ENCODE peak calls at places on chromosomes 12 and 14, in four cellular contexts. J is upper lobe of left lung, V is HepG2, T is Panc1. X is an unnamed sample.

GRCh38 chr14:100532916-100533630 is 54.1 kb downstream of the BEGAIN start:
- ATAC-seq in J (no peak), V (no peak), T (no peak), X (peak; percentile 69)

GRCh38 chr12:52836491-52837175 is 2.5 kb upstream of the KRT79 start:
- ATAC-seq in J (no peak), V (no peak), T (peak; percentile 4), X (no peak)

GRCh38 chr12:109947511-109947910 is 47.4 kb downstream of the TCHP start:
- ATAC-seq in J (no peak), V (no peak), T (no peak), X (no peak)

GRCh38 chr14:35134329-35135123 is 12.2 kb downstream of the PRORP start:
- ATAC-seq in J (no peak), V (peak; percentile 33), T (no peak), X (no peak)

GRCh38 chr14:66380143-66380542 is 106.0 kb upstream of the CCDC196 start:
- ATAC-seq in J (peak; percentile 34), V (no peak), T (no peak), X (no peak)

GRCh38 chr14:97798204-97798603 is 1001.0 kb downstream of the VRK1 start:
- ATAC-seq in J (no peak), V (no peak), T (no peak), X (no peak)

GRCh38 chr14:68535404-68536024 is 257.4 kb downstream of the ZFP36L1 start:
- ATAC-seq in J (peak; percentile 75), V (no peak), T (no peak), X (peak; percentile 53)

GRCh38 chr14:96160030-96160912 is 44.4 kb upstream of the BDKRB2 start:
- ATAC-seq in J (no peak), V (peak; percentile 38), T (no peak), X (no peak)

GRCh38 chr12:122029620-122030426 is 8.1 kb downstream of the BCL7A start:
- ATAC-seq in J (peak; percentile 13), V (peak; percentile 15), T (no peak), X (no peak)

GRCh38 chr14:68879321-68879781 is 86.5 kb upstream of the ZFP36L1 start:
- ATAC-seq in J (no peak), V (peak; percentile 19), T (no peak), X (no peak)

GRCh38 chr14:79643132-79643531 is 568.2 kb downstream of the DIO2 start:
- ATAC-seq in J (no peak), V (no peak), T (no peak), X (no peak)

GRCh38 chr14:100370003-100370402 is 46.9 kb downstream of the SLC25A47 start:
- ATAC-seq in J (no peak), V (no peak), T (no peak), X (no peak)

GRCh38 chr14:66011855-66012254 is 474.3 kb upstream of the CCDC196 start:
- ATAC-seq in J (no peak), V (no peak), T (no peak), X (no peak)

GRCh38 chr14:102182190-102182589 is 42.5 kb downstream of the WDR20 start:
- ATAC-seq in J (no peak), V (no peak), T (no peak), X (no peak)

GRCh38 chr14:36383674-36384421 is 63.4 kb upstream of the MBIP start:
- ATAC-seq in J (peak; percentile 60), V (no peak), T (no peak), X (peak; percentile 67)
- H3K27ac ChIP-seq in J (peak overlapping the region; percentile 62), V (no peak overlapping the region), T (no peak overlapping the region), X (no peak overlapping the region)

GRCh38 chr12:120686151-120686689 is 729 bp upstream of the MLEC start:
- ATAC-seq in J (peak; percentile 94), V (peak; percentile 90), T (peak; percentile 95), X (peak; percentile 92)
- TF ChIP-seq POLR2AphosphoS5 in J (peak; percentile 65), V (peak; percentile 47), T (peak; percentile 65), X (no peak)

DNA sequence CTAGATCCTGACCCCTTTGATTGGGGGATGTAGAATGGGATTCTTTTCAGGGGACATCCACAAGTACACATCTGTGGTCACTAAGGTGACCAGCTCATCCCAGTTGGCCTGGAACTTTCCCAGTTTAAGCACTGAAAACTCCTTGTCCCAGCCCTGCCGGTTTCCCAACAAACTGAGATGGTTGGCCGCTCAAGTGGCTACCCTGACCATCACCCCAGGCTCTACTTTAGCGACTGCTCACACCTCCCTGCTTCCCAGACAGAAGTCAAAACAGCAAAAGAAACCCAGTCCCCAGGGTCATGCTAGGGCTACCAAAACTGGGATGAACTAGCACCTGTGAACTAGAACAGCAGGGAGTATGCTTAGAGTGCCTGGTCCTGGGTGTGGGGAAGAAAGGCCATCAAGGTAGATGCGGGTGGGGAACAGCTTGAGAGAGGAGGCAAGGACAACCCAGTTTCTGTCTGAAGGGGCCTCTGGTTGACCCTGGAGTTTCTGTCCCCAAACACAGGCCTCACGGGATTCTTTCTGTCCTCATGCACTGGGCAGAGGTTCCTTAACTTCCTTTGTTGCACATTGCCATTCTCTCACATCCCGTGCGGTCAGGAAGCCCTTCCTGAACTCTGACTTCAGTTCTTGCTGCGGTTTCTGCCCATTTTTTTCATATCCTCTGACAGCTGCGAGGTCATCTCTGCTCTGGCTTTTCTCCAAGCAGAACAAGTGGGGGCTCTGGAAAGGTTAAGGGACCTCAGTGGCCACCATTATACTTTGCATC is 1.6 kb downstream of the LTB4R start:
- ATAC-seq in J (peak; percentile 18), V (no peak), T (no peak), X (no peak)
- H3K4me1 ChIP-seq in J (peaks cover 80% of the 10 kb centered on the region), V (peaks cover 60% of the 10 kb centered on the region), T (no peaks in the 10 kb centered on the region), X (peaks cover 14% of the 10 kb centered on the region)

DNA sequence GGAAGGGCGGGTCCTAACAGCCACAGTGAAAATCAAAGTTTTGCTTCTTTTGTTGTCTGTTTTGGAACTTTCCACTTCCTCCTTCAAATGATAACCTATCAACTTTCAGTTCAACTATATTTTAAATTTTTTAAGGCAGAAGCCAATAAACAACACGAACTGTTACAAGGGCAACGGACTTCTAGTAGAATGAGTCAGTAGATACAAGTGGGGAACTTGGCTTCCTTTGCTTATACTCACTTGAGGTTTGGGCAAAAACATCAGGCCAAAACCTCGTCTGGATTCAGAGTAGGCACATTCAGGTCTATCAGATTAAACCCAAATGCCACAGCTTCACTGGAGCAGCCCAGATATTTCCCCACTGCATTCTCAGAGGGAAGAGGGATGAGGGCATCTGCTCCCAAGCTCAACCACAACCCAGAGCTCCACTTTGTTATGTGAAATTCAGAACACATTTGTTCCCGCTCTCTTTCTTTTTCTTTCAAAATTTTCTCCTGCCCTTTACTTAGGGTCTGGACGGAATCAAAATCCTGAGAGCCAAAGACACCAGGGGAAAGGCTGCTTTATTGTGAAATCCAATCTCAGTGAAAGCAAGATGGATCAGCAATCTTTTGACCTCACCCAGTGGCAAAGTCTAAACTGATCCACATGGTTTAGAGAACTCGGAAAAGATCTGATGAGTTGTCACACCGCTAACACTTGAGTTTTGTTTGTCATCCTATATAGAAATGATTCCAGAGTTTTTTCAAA is 152.5 kb upstream of the BTG1 start:
- ATAC-seq in J (peak; percentile 78), V (no peak), T (no peak), X (peak; percentile 65)
- H3K27ac ChIP-seq in J (peak overlapping the region; percentile 64), V (no peak overlapping the region), T (no peak overlapping the region), X (peak overlapping the region; percentile 50)

DNA sequence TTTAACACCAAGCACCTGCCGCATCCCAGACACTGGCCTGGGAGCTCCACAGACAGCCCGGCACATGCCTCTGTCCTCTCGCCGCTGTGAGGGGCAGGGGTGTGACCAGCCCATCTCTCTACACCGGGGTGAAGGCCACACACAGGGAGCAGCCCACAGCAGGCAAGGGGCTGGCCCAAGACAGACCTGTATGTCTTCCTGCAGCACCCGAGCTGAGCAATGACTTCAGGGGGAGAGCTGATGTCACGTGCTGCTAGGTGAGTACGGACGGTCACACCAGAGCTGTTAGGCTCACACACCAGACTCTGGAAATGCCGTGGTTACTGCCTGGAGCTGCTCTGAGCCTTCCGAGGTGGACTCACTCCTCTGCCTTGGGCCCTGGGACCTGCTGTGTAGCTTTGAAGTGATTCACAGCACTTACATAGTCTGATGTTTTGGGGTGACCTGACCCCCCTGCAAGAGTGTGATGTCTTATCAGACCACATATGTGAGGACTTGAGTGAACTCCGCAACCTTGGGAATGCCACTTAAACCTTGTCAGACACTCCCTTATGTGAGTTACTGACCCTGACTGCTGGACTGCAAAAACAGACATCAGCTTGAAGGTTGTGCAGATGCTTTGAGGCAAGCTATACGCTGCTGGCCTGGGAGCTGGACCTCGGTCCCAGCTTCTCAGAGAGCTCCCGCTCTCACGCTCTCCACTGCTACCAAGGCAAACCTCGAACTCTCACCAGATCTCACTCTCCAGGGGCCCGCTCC is 1.8 kb downstream of the XRCC3 start:
- ATAC-seq in J (no peak), V (no peak), T (no peak), X (no peak)
- TF ChIP-seq POLR2AphosphoS5 in J (no peak), V (no peak), T (no peak), X (no peak)

GRCh38 chr14:22460461-22461195 is 128.4 kb downstream of the DAD1 start:
- ATAC-seq in J (no peak), V (no peak), T (no peak), X (no peak)

GRCh38 chr14:22462923-22463322 is 126.1 kb downstream of the DAD1 start:
- ATAC-seq in J (no peak), V (no peak), T (no peak), X (no peak)

GRCh38 chr14:22456986-22457594 is 131.9 kb downstream of the DAD1 start:
- ATAC-seq in J (no peak), V (no peak), T (no peak), X (no peak)

GRCh38 chr14:22456421-22456820 is 132.6 kb downstream of the DAD1 start:
- ATAC-seq in J (no peak), V (no peak), T (no peak), X (no peak)

DNA sequence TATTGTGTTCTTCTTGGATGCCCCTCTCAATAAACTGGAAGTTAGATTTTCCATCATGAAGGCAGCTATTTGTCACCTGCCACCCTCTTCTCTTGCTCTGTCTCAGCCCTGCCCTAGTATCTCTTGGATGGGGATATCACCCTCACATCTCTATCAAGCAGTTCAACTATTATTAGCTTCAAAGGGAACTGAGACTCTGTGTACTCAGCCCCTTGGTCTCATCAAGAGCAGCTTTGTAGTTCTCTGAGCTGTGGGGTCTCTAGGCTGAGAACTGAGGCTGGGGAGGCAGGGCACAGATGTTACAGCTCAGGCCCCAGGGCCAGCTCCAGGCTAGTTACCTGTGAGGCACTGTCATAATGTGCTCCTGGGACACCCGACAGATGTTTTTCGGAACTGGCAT is 130.3 kb downstream of the DAD1 start:
- ATAC-seq in J (no peak), V (no peak), T (no peak), X (no peak)
- H3K4me1 ChIP-seq in J (peaks cover 9% of the 10 kb centered on the region), V (peaks cover 12% of the 10 kb centered on the region), T (no peaks in the 10 kb centered on the region), X (peaks cover 5% of the 10 kb centered on the region)